ENCODE peak calls at places on chromosomes 13 and 19, in four cellular contexts. R is cardiac muscle cell; E is activated CD4-positive, alpha-beta T cell treated with anti-CD3 and anti-CD28 coated beads, Interleukin-2, amount 10 ng/mL, durations not matched to agents 7 days and 5 days; Q is tibial artery. H is an unnamed sample.

GRCh38 chr13:72435251-72435650 is 292.2 kb downstream of the MZT1 start:
- DNase-seq in R (no peak), E (no peak), Q (no peak), H (no peak)

GRCh38 chr13:99124695-99125334 is 75.8 kb upstream of the UBAC2 start:
- DNase-seq in R (no peak), E (no peak), Q (no peak), H (peak)

GRCh38 chr13:106858910-106859309 is 291.0 kb upstream of the ARGLU1 start:
- DNase-seq in R (no peak), E (no peak), Q (no peak), H (no peak)

GRCh38 chr19:49340865-49341718 is 5.9 kb downstream of the CD37 start:
- DNase-seq in R (no peak), E (no peak), Q (no peak), H (no peak)

GRCh38 chr13:22278336-22278929 is 607.6 kb downstream of the FGF9 start:
- DNase-seq in R (peak), E (peak), Q (peak), H (peak)

GRCh38 chr13:81771948-81772347 is 1431.0 kb upstream of the SPRY2 start:
- DNase-seq in R (no peak), E (no peak), Q (no peak), H (no peak)

GRCh38 chr19:48726573-48726972 is 7.0 kb upstream of the MAMSTR start:
- DNase-seq in R (no peak), E (peak), Q (no peak), H (peak)

GRCh38 chr13:89097994-89098393 is 1426.8 kb downstream of the SLITRK5 start:
- DNase-seq in R (no peak), E (no peak), Q (no peak), H (no peak)

GRCh38 chr13:40152145-40152544 is 496.7 kb downstream of the COG6 start:
- DNase-seq in R (no peak), E (no peak), Q (peak), H (no peak)

GRCh38 chr19:33806434-33806881 is 9.8 kb downstream of the KCTD15 start:
- DNase-seq in R (no peak), E (no peak), Q (no peak), H (no peak)

GRCh38 chr19:28023064-28023463 is 1189.9 kb downstream of the UQCRFS1 start:
- DNase-seq in R (no peak), E (no peak), Q (no peak), H (no peak)

GRCh38 chr13:99065250-99066015 is 87.6 kb upstream of the DOCK9 start:
- DNase-seq in R (no peak), E (no peak), Q (no peak), H (no peak)

GRCh38 chr13:27425151-27425917 is 915 bp downstream of the GTF3A start:
- DNase-seq in R (no peak), E (no peak), Q (no peak), H (peak)

GRCh38 chr19:53624776-53625540 is 6.8 kb upstream of the DPRX start:
- DNase-seq in R (no peak), E (no peak), Q (no peak), H (no peak)

GRCh38 chr19:16067205-16067938 is 8.9 kb upstream of the TPM4 start:
- DNase-seq in R (no peak), E (no peak), Q (peak), H (no peak)

GRCh38 chr13:40697711-40698110 is 31.3 kb upstream of the FOXO1 start:
- DNase-seq in R (no peak), E (no peak), Q (no peak), H (no peak)

GRCh38 chr19:7925171-7925837 is 631 bp downstream of the CTXN1 start:
- DNase-seq in R (peak), E (peak), Q (peak), H (peak)

GRCh38 chr19:16098416-16098768 is 13.3 kb upstream of the RAB8A start:
- DNase-seq in R (no peak), E (no peak), Q (no peak), H (no peak)

H was measured in DND-41.